ENCODE peak calls at places on chromosomes 2 and 18, in seven cellular contexts. Q, J, L, W, D, H and C are unnamed samples.

GRCh38 chr2:20567159-20567925 is 83.6 kb downstream of the HS1BP3 start:
- DNase-seq in Q (no peak), J (no peak), L (no peak), W (no peak), D (no peak), H (no peak), C (no peak)

GRCh38 chr18:44325903-44326650 is 354.6 kb upstream of the SETBP1 start:
- DNase-seq in Q (peak), J (no peak), L (no peak), W (peak), D (no peak), H (no peak), C (no peak)

GRCh38 chr2:129400825-129401224 is 578.6 kb upstream of the RAB6C start:
- DNase-seq in Q (no peak), J (no peak), L (no peak), W (no peak), D (no peak), H (no peak), C (no peak)

GRCh38 chr2:239820836-239821693 is 204.1 kb downstream of the NDUFA10 start:
- DNase-seq in Q (no peak), J (no peak), L (no peak), W (peak), D (no peak), H (peak), C (no peak)

GRCh38 chr2:28286678-28287077 is 106.0 kb upstream of the FOSL2 start:
- DNase-seq in Q (no peak), J (no peak), L (no peak), W (no peak), D (no peak), H (no peak), C (no peak)

GRCh38 chr2:99723632-99724031 is 233.8 kb upstream of the REV1 start:
- DNase-seq in Q (no peak), J (no peak), L (no peak), W (no peak), D (no peak), H (no peak), C (no peak)

GRCh38 chr18:46642561-46642960 is 14.5 kb downstream of the LOXHD1 start:
- DNase-seq in Q (no peak), J (no peak), L (no peak), W (no peak), D (no peak), H (no peak), C (no peak)

GRCh38 chr18:48073231-48073930 is 142.9 kb upstream of the SMAD2 start:
- DNase-seq in Q (no peak), J (no peak), L (no peak), W (no peak), D (no peak), H (no peak), C (no peak)

GRCh38 chr2:104562537-104562936 is 291.4 kb upstream of the POU3F3 start:
- DNase-seq in Q (no peak), J (no peak), L (no peak), W (no peak), D (no peak), H (no peak), C (no peak)

GRCh38 chr18:39751161-39751560 is 2185.6 kb upstream of the CELF4 start:
- DNase-seq in Q (no peak), J (no peak), L (no peak), W (no peak), D (no peak), H (no peak), C (no peak)

GRCh38 chr2:47198985-47199451 is 43.9 kb upstream of the STPG4 start:
- DNase-seq in Q (no peak), J (no peak), L (no peak), W (no peak), D (no peak), H (no peak), C (no peak)

GRCh38 chr2:38421274-38422056 is 44.4 kb upstream of the ATL2 start:
- DNase-seq in Q (no peak), J (no peak), L (no peak), W (no peak), D (no peak), H (no peak), C (no peak)

GRCh38 chr18:3115430-3116025 is 102.6 kb upstream of the LPIN2 start:
- DNase-seq in Q (no peak), J (no peak), L (no peak), W (no peak), D (no peak), H (no peak), C (no peak)

GRCh38 chr2:42342061-42342794 is 18.8 kb downstream of the COX7A2L start:
- DNase-seq in Q (peak), J (no peak), L (no peak), W (no peak), D (no peak), H (no peak), C (no peak)

DNA sequence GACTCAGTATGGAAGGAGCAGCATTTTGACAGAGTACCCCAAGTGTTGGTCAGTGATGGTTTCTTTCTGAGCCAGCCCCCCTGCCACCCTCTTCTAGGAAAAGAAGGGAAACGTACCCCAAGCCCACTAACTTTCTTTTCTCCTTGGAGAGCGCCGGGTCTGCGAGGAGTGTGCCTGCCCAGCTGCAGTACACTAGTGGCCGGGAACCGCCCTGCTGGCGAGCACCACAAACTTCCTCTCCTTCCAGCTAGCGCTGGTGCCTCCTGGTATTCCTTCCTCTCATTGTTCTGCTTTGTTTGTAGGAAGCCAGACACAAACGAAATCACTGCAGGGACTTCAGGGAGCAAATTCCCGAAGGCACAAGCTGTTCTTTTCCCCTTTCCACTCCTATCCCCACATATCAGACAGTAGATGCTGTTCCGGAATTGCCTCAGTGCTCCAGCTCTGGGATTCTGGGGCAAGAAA is 1.8 kb downstream of the CCDC85A start:
- DNase-seq in Q (peak), J (peak), L (peak), W (peak), D (no peak), H (no peak), C (no peak)
- TF ChIP-seq CTCF in Q (peak), J (peak), L (no peak), W (no peak), D (no peak), H (no peak), C (no peak)

DNA sequence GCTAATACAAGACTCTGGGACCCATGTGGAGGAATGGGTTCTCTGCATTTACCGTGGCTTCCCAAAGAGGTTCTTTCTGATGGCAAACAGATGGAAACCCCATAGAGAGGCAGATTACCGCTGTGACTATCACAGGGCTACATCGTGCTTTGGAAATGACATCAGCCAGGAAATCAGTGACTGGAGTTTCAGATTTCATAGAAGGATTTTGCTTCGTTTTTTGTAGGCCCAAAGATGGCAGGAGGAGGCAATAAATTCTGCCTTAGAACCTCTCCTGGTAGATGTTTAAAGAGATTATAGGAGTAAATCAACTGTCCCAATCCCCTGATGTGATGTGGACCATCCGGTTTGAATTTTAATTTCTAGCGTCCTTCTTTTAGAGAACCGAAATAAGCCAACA is 214.1 kb downstream of the AGPS start:
- DNase-seq in Q (no peak), J (no peak), L (no peak), W (no peak), D (no peak), H (no peak), C (no peak)
- H3K27ac ChIP-seq in Q (no peak), J (no peak), L (no peak), W (no peak), D (no peak), H (no peak), C (no peak)

GRCh38 chr2:8636691-8637636 is 44.9 kb upstream of the ID2 start:
- DNase-seq in Q (no peak), J (peak), L (peak), W (no peak), D (no peak), H (peak), C (no peak)

GRCh38 chr2:8638327-8638726 is 43.5 kb upstream of the ID2 start:
- DNase-seq in Q (no peak), J (peak), L (no peak), W (no peak), D (no peak), H (no peak), C (peak)

GRCh38 chr2:8633735-8634313 is 48.0 kb upstream of the ID2 start:
- DNase-seq in Q (no peak), J (peak), L (peak), W (no peak), D (no peak), H (no peak), C (no peak)

GRCh38 chr2:8634466-8635172 is 47.2 kb upstream of the ID2 start:
- DNase-seq in Q (no peak), J (peak), L (peak), W (no peak), D (no peak), H (no peak), C (no peak)

DNA sequence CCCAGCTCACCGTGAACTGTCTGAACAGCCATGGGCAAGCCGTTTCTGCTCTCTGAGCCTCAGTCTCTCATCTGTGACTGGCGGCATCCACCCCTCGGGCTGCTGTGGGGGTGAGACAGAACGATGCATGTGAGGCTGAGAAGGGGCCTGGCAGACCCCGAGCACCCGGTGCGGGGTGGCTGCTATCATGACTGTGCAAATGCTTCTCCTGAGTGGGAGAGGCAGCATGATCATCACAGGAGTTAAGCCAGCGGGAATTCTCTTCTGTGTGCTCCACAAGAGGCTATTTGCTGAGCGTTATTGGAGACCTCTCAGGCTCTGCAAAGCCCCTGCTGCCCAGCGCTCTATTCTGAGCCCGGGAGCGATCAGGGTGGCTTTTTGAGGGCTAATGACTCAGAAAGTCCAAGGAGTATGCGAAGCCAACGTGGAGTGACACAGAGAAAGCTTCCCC is 45.8 kb upstream of the ID2 start:
- DNase-seq in Q (no peak), J (peak), L (peak), W (no peak), D (no peak), H (no peak), C (no peak)
- H3K4me3 ChIP-seq in Q (no peak), J (no peak), L (no peak), W (no peak), D (no peak), H (no peak), C (no peak)

GRCh38 chr2:127525692-127526141 is 572 bp downstream of the IWS1 start:
- DNase-seq in Q (no peak), J (no peak), L (no peak), W (peak), D (no peak), H (no peak), C (no peak)

GRCh38 chr2:127528487-127528886 is 2.2 kb upstream of the IWS1 start:
- DNase-seq in Q (no peak), J (no peak), L (no peak), W (no peak), D (no peak), H (no peak), C (no peak)

GRCh38 chr2:127526142-127526939 is at the start of gene IWS1:
- DNase-seq in Q (peak), J (peak), L (peak), W (peak), D (peak), H (peak), C (peak)

GRCh38 chr2:127530245-127531132 is 4.2 kb upstream of the IWS1 start:
- DNase-seq in Q (no peak), J (no peak), L (no peak), W (no peak), D (no peak), H (no peak), C (no peak)

DNA sequence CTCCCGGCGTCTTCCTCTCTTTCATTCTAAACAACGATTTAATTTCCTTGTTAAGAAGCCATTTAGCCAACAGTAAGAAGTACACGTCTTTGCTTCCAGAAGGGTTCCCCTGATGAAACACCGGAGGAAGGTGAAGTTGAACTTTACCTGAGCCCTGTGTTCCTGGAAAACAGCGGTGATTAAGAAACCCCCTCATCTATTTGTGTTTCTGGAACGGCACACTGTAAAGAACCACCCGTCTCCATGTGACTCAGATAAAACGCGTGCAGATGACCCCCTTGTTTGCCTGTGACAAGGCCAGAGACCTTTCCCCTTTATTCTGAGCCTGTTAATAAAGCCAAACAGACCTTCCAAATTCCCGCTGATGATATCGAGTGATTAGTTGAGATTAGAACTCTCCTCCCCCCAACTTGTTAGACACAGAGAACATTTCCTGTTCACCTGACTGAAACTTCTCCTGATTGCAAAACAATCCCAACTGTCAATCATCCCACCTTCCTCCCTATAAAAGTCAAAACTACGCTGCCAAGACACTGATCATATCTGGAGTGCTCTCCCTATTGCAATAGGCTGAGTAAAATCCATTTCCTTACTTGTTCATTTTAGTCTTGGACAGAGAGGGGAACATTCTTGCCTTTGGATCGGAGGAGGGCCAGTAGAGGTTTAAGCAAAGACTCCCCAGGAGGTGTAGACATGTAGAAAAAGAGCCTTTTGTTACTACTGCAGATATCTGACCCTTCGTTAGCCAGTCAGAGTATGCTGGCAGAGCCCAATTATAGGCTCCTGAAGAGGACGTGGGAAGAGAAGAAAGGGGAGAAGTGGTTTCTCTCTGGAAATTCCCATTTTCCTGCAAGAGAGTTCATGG is 883 bp upstream of the IWS1 start:
- DNase-seq in Q (no peak), J (no peak), L (no peak), W (peak), D (no peak), H (no peak), C (no peak)
- TF ChIP-seq CTCF in Q (no peak), J (no peak), L (no peak), W (no peak), D (no peak), H (no peak), C (no peak)

GRCh38 chr2:109226128-109226527 is 97.1 kb downstream of the SH3RF3 start:
- DNase-seq in Q (no peak), J (no peak), L (no peak), W (no peak), D (no peak), H (no peak), C (no peak)

GRCh38 chr2:109230980-109231420 is 102.0 kb downstream of the SH3RF3 start:
- DNase-seq in Q (no peak), J (no peak), L (no peak), W (no peak), D (no peak), H (no peak), C (no peak)

GRCh38 chr2:109226612-109227011 is 97.6 kb downstream of the SH3RF3 start:
- DNase-seq in Q (no peak), J (no peak), L (no peak), W (no peak), D (no peak), H (no peak), C (no peak)

GRCh38 chr2:109231428-109231827 is 102.4 kb downstream of the SH3RF3 start:
- DNase-seq in Q (no peak), J (no peak), L (no peak), W (no peak), D (no peak), H (no peak), C (no peak)

GRCh38 chr2:109229094-109229675 is 100.2 kb downstream of the SH3RF3 start:
- DNase-seq in Q (no peak), J (no peak), L (no peak), W (no peak), D (no peak), H (no peak), C (no peak)
- H3K27ac ChIP-seq in Q (no peak), J (no peak), L (no peak), W (no peak), D (no peak), H (no peak), C (no peak)

DNA sequence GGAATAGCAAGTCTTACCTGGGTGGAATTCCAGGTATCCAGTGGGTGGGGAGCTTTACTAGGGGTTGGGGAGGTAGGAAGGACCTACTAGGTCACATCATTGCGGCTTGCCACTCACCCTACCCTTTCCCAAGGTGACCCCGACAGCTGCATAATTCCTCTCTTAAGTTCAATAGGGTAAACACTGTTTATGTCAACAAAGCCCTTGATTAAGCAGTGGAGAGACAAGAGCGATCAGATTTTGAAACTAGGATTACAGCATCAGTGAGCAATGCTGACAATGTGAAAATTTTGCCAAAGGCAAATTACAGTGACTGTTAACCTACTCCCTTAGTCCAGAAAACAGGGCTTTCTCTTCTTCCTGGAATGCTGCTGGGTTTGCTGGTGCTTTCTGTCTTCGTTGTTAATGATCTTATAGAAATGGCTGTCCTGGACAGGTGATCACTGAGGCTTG is 14.5 kb downstream of the SLC19A3 start:
- DNase-seq in Q (no peak), J (no peak), L (no peak), W (no peak), D (no peak), H (no peak), C (no peak)
- H3K4me3 ChIP-seq in Q (no peak), J (no peak), L (no peak), W (no peak), D (no peak), H (no peak), C (no peak)

DNA sequence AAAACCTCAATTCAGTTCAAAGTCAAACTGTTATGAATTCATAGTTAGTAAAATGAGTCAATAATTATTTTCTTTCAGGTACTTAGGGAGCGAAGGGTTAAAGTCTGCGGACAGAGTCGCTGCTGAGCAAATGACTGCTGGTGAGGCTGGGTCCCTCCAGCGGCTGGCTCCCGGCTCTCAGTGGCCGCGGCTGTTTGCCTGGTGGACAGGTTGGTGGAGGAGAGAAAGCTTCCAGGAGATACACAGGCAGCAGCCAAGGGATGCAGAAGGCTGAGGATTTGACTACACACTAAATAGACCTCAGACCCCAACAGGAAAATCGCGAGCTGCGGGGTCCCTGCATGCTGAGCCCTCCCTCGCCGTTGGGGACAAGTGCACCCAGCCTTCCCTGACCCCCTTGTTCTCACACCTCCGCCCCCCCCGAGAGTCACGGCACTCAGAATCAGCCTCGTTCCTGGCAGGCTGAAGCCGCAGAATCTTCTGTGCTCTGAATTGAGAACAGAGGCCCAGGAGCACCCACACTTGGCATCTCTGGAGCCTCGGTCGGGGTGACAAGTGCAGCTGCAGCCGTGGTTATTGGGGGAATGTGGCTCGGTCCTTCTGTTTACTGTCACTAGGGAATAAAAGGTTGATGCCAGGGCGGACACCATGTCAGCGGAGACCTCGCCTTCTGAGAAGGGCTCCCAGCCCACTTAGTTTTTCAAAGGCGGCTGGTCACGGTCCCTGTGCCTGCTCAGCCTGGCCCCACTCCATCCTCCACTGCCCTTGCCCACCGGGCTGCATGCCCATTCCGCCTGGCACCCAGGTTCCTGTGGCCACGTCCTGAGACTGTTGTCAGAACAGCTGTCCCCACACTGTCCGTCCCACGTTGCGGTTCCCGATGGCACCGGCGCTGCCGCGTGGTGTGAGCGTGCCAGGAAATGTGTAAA is 74.0 kb downstream of the SLC66A2 start:
- DNase-seq in Q (no peak), J (no peak), L (no peak), W (no peak), D (no peak), H (peak), C (peak)
- TF ChIP-seq CTCF in Q (no peak), J (no peak), L (no peak), W (no peak), D (no peak), H (no peak), C (no peak)